ENCODE peak calls at places on chromosomes 11 and 22, in four cellular contexts. One of them, this sample, is unnamed.

GRCh38 chr11:116263020-116263419 is 509.8 kb downstream of the BUD13 start:
- DNase-seq in GM12891: no peak
- DNase-seq in K562: no peak
- DNase-seq in HepG2: no peak
- DNase-seq in this sample: no peak

GRCh38 chr11:34480339-34480738 is 33.3 kb downstream of the ELF5 start:
- DNase-seq in GM12891: no peak
- DNase-seq in K562: no peak
- DNase-seq in HepG2: no peak
- DNase-seq in this sample: no peak

GRCh38 chr11:8231979-8232378 is 31.7 kb downstream of the LMO1 start:
- DNase-seq in GM12891: no peak
- DNase-seq in K562: no peak
- DNase-seq in HepG2: no peak
- DNase-seq in this sample: no peak

GRCh38 chr11:280762-281485 is 2.7 kb downstream of the NLRP6 start:
- DNase-seq in GM12891: peak
- DNase-seq in K562: no peak
- DNase-seq in HepG2: no peak
- DNase-seq in this sample: peak

GRCh38 chr22:27799334-27800249 is 2.0 kb downstream of the MN1 start:
- DNase-seq in GM12891: no peak
- DNase-seq in K562: no peak
- DNase-seq in HepG2: no peak
- DNase-seq in this sample: no peak

GRCh38 chr22:48782817-48783511 is 1044.7 kb downstream of the BRD1 start:
- DNase-seq in GM12891: no peak
- DNase-seq in K562: peak
- DNase-seq in HepG2: no peak
- DNase-seq in this sample: no peak

GRCh38 chr11:76627541-76628082 is 42.9 kb downstream of the LRRC32 start:
- DNase-seq in GM12891: no peak
- DNase-seq in K562: no peak
- DNase-seq in HepG2: no peak
- DNase-seq in this sample: no peak

GRCh38 chr22:46791201-46791731 is 28.8 kb downstream of the TBC1D22A start:
- DNase-seq in GM12891: no peak
- DNase-seq in K562: no peak
- DNase-seq in HepG2: no peak
- DNase-seq in this sample: no peak

GRCh38 chr11:123231777-123232176 is 36.7 kb upstream of the CLMP start:
- DNase-seq in GM12891: no peak
- DNase-seq in K562: no peak
- DNase-seq in HepG2: no peak
- DNase-seq in this sample: no peak

GRCh38 chr22:27144345-27144744 is 487.0 kb downstream of the MIAT start:
- DNase-seq in GM12891: no peak
- DNase-seq in K562: no peak
- DNase-seq in HepG2: no peak
- DNase-seq in this sample: no peak

GRCh38 chr11:126452256-126452655 is 96.8 kb downstream of the ST3GAL4 start:
- DNase-seq in GM12891: no peak
- DNase-seq in K562: no peak
- DNase-seq in HepG2: no peak
- DNase-seq in this sample: no peak

GRCh38 chr11:25755918-25756584 is 575.9 kb upstream of the ANO3 start:
- DNase-seq in GM12891: no peak
- DNase-seq in K562: no peak
- DNase-seq in HepG2: no peak
- DNase-seq in this sample: no peak

GRCh38 chr11:65204646-65205601 is 23.2 kb downstream of the CAPN1 start:
- DNase-seq in GM12891: peak
- DNase-seq in K562: peak
- DNase-seq in HepG2: peak
- DNase-seq in this sample: peak

GRCh38 chr11:72641522-72641899 is 32.7 kb downstream of the PDE2A start:
- DNase-seq in GM12891: no peak
- DNase-seq in K562: no peak
- DNase-seq in HepG2: no peak
- DNase-seq in this sample: no peak

GRCh38 chr22:43346521-43346929 is 3.4 kb upstream of the SCUBE1 start:
- DNase-seq in GM12891: peak
- DNase-seq in K562: peak
- DNase-seq in HepG2: peak
- DNase-seq in this sample: peak

GRCh38 chr22:29901354-29901753 is 18.4 kb downstream of the MTMR3 start:
- DNase-seq in GM12891: no peak
- DNase-seq in K562: no peak
- DNase-seq in HepG2: no peak
- DNase-seq in this sample: no peak

GRCh38 chr11:122785156-122785605 is 53.1 kb upstream of the CRTAM start:
- DNase-seq in GM12891: no peak
- DNase-seq in K562: no peak
- DNase-seq in HepG2: no peak
- DNase-seq in this sample: no peak

GRCh38 chr11:43021466-43021865 is 290.3 kb upstream of the API5 start:
- DNase-seq in GM12891: peak
- DNase-seq in K562: peak
- DNase-seq in HepG2: peak
- DNase-seq in this sample: no peak

GRCh38 chr11:7892059-7892699 is 38.9 kb downstream of the OR10A6 start:
- DNase-seq in GM12891: no peak
- DNase-seq in K562: no peak
- DNase-seq in HepG2: no peak
- DNase-seq in this sample: no peak

GRCh38 chr11:73200256-73200655 is 17.8 kb upstream of the P2RY2 start:
- DNase-seq in GM12891: no peak
- DNase-seq in K562: no peak
- DNase-seq in HepG2: no peak
- DNase-seq in this sample: no peak

GRCh38 chr11:9144828-9145227 is 53.4 kb upstream of the SCUBE2 start:
- DNase-seq in GM12891: no peak
- DNase-seq in K562: no peak
- DNase-seq in HepG2: no peak
- DNase-seq in this sample: no peak

GRCh38 chr11:107044503-107044902 is 26.2 kb upstream of the GUCY1A2 start:
- DNase-seq in GM12891: no peak
- DNase-seq in K562: no peak
- DNase-seq in HepG2: no peak
- DNase-seq in this sample: no peak

GRCh38 chr11:4134844-4135243 is 40.2 kb downstream of the RRM1 start:
- DNase-seq in GM12891: no peak
- DNase-seq in K562: no peak
- DNase-seq in HepG2: peak
- DNase-seq in this sample: no peak

GRCh38 chr11:96760815-96761214 is 371.0 kb downstream of the JRKL start:
- DNase-seq in GM12891: no peak
- DNase-seq in K562: no peak
- DNase-seq in HepG2: no peak
- DNase-seq in this sample: no peak

GRCh38 chr11:3188496-3189192 is 23.5 kb upstream of the OSBPL5 start:
- DNase-seq in GM12891: no peak
- DNase-seq in K562: no peak
- DNase-seq in HepG2: no peak
- DNase-seq in this sample: no peak

GRCh38 chr11:89736566-89736965 is 26.5 kb downstream of the TRIM77 start:
- DNase-seq in GM12891: no peak
- DNase-seq in K562: no peak
- DNase-seq in HepG2: no peak
- DNase-seq in this sample: no peak

GRCh38 chr11:43937434-43938411 is 4.7 kb upstream of the C11orf96 start:
- DNase-seq in GM12891: no peak
- DNase-seq in K562: peak
- DNase-seq in HepG2: no peak
- DNase-seq in this sample: no peak

GRCh38 chr11:125990244-125990643 is 44.4 kb downstream of the VSIG10L2 start:
- DNase-seq in GM12891: no peak
- DNase-seq in K562: no peak
- DNase-seq in HepG2: no peak
- DNase-seq in this sample: no peak

GRCh38 chr22:50583294-50583865 is 731 bp upstream of the CHKB start:
- DNase-seq in GM12891: no peak
- DNase-seq in K562: no peak
- DNase-seq in HepG2: peak
- DNase-seq in this sample: no peak
- TF ChIP-seq POLR2A in GM12891: no peak
- TF ChIP-seq POLR2A in K562: no peak
- TF ChIP-seq POLR2A in HepG2: no peak
- TF ChIP-seq POLR2A in this sample: no peak

DNA sequence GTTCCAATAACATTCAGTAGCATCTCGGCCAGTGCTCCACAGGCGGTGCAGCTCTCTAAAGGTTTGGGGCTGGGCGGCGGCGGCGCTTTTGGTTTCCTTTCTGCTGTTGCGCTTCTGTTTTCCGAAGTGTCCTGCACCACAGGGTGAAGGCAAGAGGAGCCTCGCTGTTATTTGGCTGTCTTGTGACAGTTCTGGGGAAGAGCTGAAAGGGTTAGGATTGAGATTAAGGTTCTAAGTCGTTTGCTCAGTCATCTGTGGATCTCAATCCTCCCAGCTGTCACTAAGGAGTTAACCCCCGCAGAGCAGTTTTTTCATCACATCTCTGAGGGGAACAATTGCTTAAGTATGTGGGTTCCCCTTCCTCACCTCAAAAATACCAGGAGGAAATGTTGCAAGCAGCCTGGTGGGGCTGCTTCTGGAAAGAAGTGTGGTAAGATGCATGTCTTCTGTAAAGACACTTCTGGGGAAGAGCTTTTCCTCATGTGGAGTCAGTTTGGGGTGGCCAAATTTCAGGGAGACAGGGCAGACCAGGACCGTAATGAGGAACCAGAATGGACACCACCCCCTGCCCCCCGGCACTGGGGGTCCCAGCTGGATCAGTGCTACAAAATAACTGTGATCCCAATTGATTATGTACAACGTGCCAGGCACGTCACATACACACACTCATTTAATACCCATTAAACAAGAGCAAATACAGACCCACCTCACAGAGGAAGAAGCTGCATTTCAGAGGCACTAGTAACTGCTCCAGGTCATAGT is 14.2 kb downstream of the TMEM121B start:
- DNase-seq in GM12891: peak
- DNase-seq in K562: no peak
- DNase-seq in HepG2: no peak
- DNase-seq in this sample: no peak
- TF ChIP-seq TAF1 in GM12891: no peak
- TF ChIP-seq TAF1 in K562: no peak
- TF ChIP-seq TAF1 in HepG2: no peak
- TF ChIP-seq TAF1 in this sample: no peak

GRCh38 chr22:41684194-41684593 is 4.5 kb downstream of the SNU13 start:
- DNase-seq in GM12891: no peak
- DNase-seq in K562: no peak
- DNase-seq in HepG2: no peak
- DNase-seq in this sample: no peak

GRCh38 chr22:41683052-41683451 is 5.6 kb downstream of the SNU13 start:
- DNase-seq in GM12891: no peak
- DNase-seq in K562: no peak
- DNase-seq in HepG2: no peak
- DNase-seq in this sample: no peak

GRCh38 chr22:41681616-41682015 is 7.1 kb downstream of the SNU13 start:
- DNase-seq in GM12891: no peak
- DNase-seq in K562: no peak
- DNase-seq in HepG2: no peak
- DNase-seq in this sample: no peak

GRCh38 chr22:41683616-41684015 is 5.1 kb downstream of the SNU13 start:
- DNase-seq in GM12891: no peak
- DNase-seq in K562: no peak
- DNase-seq in HepG2: no peak
- DNase-seq in this sample: no peak

GRCh38 chr22:41682033-41682807 is 6.4 kb downstream of the SNU13 start:
- DNase-seq in GM12891: peak
- DNase-seq in K562: peak
- DNase-seq in HepG2: peak
- DNase-seq in this sample: peak
- TF ChIP-seq POLR2A in GM12891: peak
- TF ChIP-seq POLR2A in K562: peak
- TF ChIP-seq POLR2A in HepG2: peak
- TF ChIP-seq POLR2A in this sample: peak

GRCh38 chr11:10654211-10655150 is 39.1 kb downstream of the IRAG1 start:
- DNase-seq in GM12891: peak
- DNase-seq in K562: peak
- DNase-seq in HepG2: peak
- DNase-seq in this sample: no peak
- TF ChIP-seq TAF1 in GM12891: no peak
- TF ChIP-seq TAF1 in K562: no peak
- TF ChIP-seq TAF1 in HepG2: no peak
- TF ChIP-seq TAF1 in this sample: no peak

GRCh38 chr11:67278939-67279588 is 10.0 kb upstream of the ANKRD13D start:
- DNase-seq in GM12891: no peak
- DNase-seq in K562: no peak
- DNase-seq in HepG2: no peak
- DNase-seq in this sample: no peak

GRCh38 chr11:67275606-67276409 is 9.5 kb downstream of the GRK2 start:
- DNase-seq in GM12891: no peak
- DNase-seq in K562: no peak
- DNase-seq in HepG2: no peak
- DNase-seq in this sample: no peak

GRCh38 chr11:67278135-67278938 is 10.8 kb upstream of the ANKRD13D start:
- DNase-seq in GM12891: no peak
- DNase-seq in K562: no peak
- DNase-seq in HepG2: no peak
- DNase-seq in this sample: no peak

GRCh38 chr11:67276821-67277230 is 10.6 kb downstream of the GRK2 start:
- DNase-seq in GM12891: no peak
- DNase-seq in K562: peak
- DNase-seq in HepG2: no peak
- DNase-seq in this sample: no peak

GRCh38 chr11:67277231-67277961 is 11.1 kb downstream of the GRK2 start:
- DNase-seq in GM12891: peak
- DNase-seq in K562: peak
- DNase-seq in HepG2: no peak
- DNase-seq in this sample: peak
- TF ChIP-seq POLR2A in GM12891: no peak
- TF ChIP-seq POLR2A in K562: peak
- TF ChIP-seq POLR2A in HepG2: no peak
- TF ChIP-seq POLR2A in this sample: peak

GRCh38 chr11:86553322-86553721 is 119.1 kb downstream of the ME3 start:
- DNase-seq in GM12891: no peak
- DNase-seq in K562: no peak
- DNase-seq in HepG2: no peak
- DNase-seq in this sample: no peak
- TF ChIP-seq TAF1 in GM12891: no peak
- TF ChIP-seq TAF1 in K562: no peak
- TF ChIP-seq TAF1 in HepG2: no peak
- TF ChIP-seq TAF1 in this sample: no peak

GRCh38 chr11:102109896-102110760 is at the start of gene YAP1:
- DNase-seq in GM12891: peak
- DNase-seq in K562: peak
- DNase-seq in HepG2: peak
- DNase-seq in this sample: peak
- TF ChIP-seq POLR2A in GM12891: no peak
- TF ChIP-seq POLR2A in K562: no peak
- TF ChIP-seq POLR2A in HepG2: peak
- TF ChIP-seq POLR2A in this sample: no peak

GRCh38 chr11:16346975-16347374 is 9.4 kb downstream of the SOX6 start:
- DNase-seq in GM12891: no peak
- DNase-seq in K562: no peak
- DNase-seq in HepG2: no peak
- DNase-seq in this sample: no peak
- TF ChIP-seq TAF1 in GM12891: no peak
- TF ChIP-seq TAF1 in K562: no peak
- TF ChIP-seq TAF1 in HepG2: no peak
- TF ChIP-seq TAF1 in this sample: no peak

This sample was measured in GM12892.